ENCODE peak calls at places on chromosomes 6 and 20, in four cellular contexts. K is NCI-H774, W is SJSA1, G is NCI-H748 treated with DMSO at 0.1 percent for 48 hours. D is an unnamed sample.

GRCh38 chr20:45020236-45020886 is 54.0 kb downstream of the STK4 start:
- DNase-seq in K (peak), W (no peak), G (no peak), D (no peak)

GRCh38 chr6:2378891-2379652 is 133.7 kb upstream of the GMDS start:
- DNase-seq in K (no peak), W (no peak), G (no peak), D (no peak)

GRCh38 chr20:40956926-40957760 is 71.5 kb upstream of the TOP1 start:
- DNase-seq in K (no peak), W (peak), G (no peak), D (no peak)

GRCh38 chr6:6801635-6802218 is 213.2 kb downstream of the LY86 start:
- DNase-seq in K (no peak), W (no peak), G (no peak), D (no peak)

GRCh38 chr6:107574856-107575255 is 84.9 kb downstream of the SOBP start:
- DNase-seq in K (no peak), W (no peak), G (no peak), D (no peak)

GRCh38 chr20:62516345-62516744 is 40.5 kb upstream of the GATA5 start:
- DNase-seq in K (no peak), W (no peak), G (no peak), D (no peak)

GRCh38 chr6:142236686-142237085 is 65.1 kb upstream of the ADGRG6 start:
- DNase-seq in K (no peak), W (no peak), G (no peak), D (no peak)

GRCh38 chr20:56359212-56360132 is 698 bp downstream of the FAM210B start:
- DNase-seq in K (no peak), W (peak), G (no peak), D (peak)

GRCh38 chr6:100078509-100078908 is 84.5 kb upstream of the MCHR2 start:
- DNase-seq in K (no peak), W (peak), G (no peak), D (no peak)

GRCh38 chr20:2101057-2101934 is at the start of gene STK35:
- DNase-seq in K (peak), W (peak), G (peak), D (peak)

GRCh38 chr20:43721429-43722152 is 5.2 kb downstream of the GTSF1L start:
- DNase-seq in K (peak), W (no peak), G (no peak), D (no peak)

GRCh38 chr6:157792671-157793070 is 30.4 kb upstream of the SNX9 start:
- DNase-seq in K (no peak), W (no peak), G (no peak), D (no peak)

GRCh38 chr6:43679057-43679456 is 8.5 kb downstream of the MRPS18A start:
- DNase-seq in K (no peak), W (no peak), G (no peak), D (no peak)

GRCh38 chr6:116444092-116444491 is 17.1 kb upstream of the CALHM6 start:
- DNase-seq in K (no peak), W (no peak), G (peak), D (no peak)

GRCh38 chr6:32796848-32797776 is 19.7 kb downstream of the HLA-DOB start:
- DNase-seq in K (peak), W (peak), G (peak), D (peak)

GRCh38 chr6:42387336-42387735 is 64.4 kb downstream of the TRERF1 start:
- DNase-seq in K (no peak), W (no peak), G (no peak), D (no peak)

GRCh38 chr6:148342146-148343027 is at the start of gene SASH1:
- DNase-seq in K (peak), W (peak), G (peak), D (peak)

GRCh38 chr6:75431379-75431778 is 62.2 kb downstream of the FILIP1 start:
- DNase-seq in K (no peak), W (no peak), G (no peak), D (no peak)

GRCh38 chr20:11544029-11544678 is 373.5 kb upstream of the BTBD3 start:
- DNase-seq in K (peak), W (no peak), G (peak), D (no peak)

GRCh38 chr6:130969807-130970491 is 93.1 kb downstream of the EPB41L2 start:
- DNase-seq in K (no peak), W (no peak), G (no peak), D (no peak)

GRCh38 chr6:166304106-166304505 is 4.1 kb downstream of the PRR18 start:
- DNase-seq in K (no peak), W (no peak), G (no peak), D (no peak)

GRCh38 chr6:44010411-44011349 is 116.6 kb downstream of the MRPL14 start:
- DNase-seq in K (peak), W (peak), G (no peak), D (no peak)

D was measured in left lung.